ENCODE peak calls at places on chromosomes 13 and 19, in eight cellular contexts. X is NCI-H226; Z is OCI-M1; D is left lung; K is T-helper 17 cell; O is activated CD4-positive, alpha-beta T cell treated with anti-CD3 and anti-CD28 coated beads, Interleukin-2, amount 50 U/mL, for 1 hour; A is stimulated activated CD4-positive, alpha-beta T cell treated with anti-CD3 and anti-CD28 coated beads, Interleukin-4, amount 100 ng/mL, for 24 hours; J is cardiac muscle cell. H is an unnamed sample.

GRCh38 chr13:90239130-90239529 is 1108.4 kb upstream of the MIR17HG start:
- DNase-seq in X (no peak), Z (no peak), D (no peak), K (no peak), O (no peak), A (no peak), J (no peak), H (no peak)

GRCh38 chr13:111217661-111218060 is 102.6 kb downstream of the ARHGEF7 start:
- DNase-seq in X (no peak), Z (no peak), D (no peak), K (no peak), O (no peak), A (no peak), J (no peak), H (no peak)

GRCh38 chr13:29411493-29411892 is 184.0 kb downstream of the SLC7A1 start:
- DNase-seq in X (no peak), Z (peak), D (no peak), K (no peak), O (no peak), A (no peak), J (no peak), H (no peak)

GRCh38 chr13:93368705-93369104 is 142.1 kb downstream of the GPC6 start:
- DNase-seq in X (no peak), Z (no peak), D (no peak), K (no peak), O (no peak), A (no peak), J (no peak), H (no peak)

GRCh38 chr19:18414504-18415176 is 4.6 kb upstream of the SSBP4 start:
- DNase-seq in X (peak), Z (peak), D (peak), K (no peak), O (no peak), A (no peak), J (peak), H (peak)

GRCh38 chr13:97339019-97339988 is 94.7 kb upstream of the RAP2A start:
- DNase-seq in X (no peak), Z (peak), D (no peak), K (no peak), O (no peak), A (no peak), J (peak), H (peak)

GRCh38 chr13:90493667-90494066 is 853.8 kb upstream of the MIR17HG start:
- DNase-seq in X (no peak), Z (peak), D (no peak), K (no peak), O (no peak), A (no peak), J (no peak), H (no peak)

GRCh38 chr19:7871530-7872305 is 2.5 kb downstream of the PRR36 start:
- DNase-seq in X (peak), Z (peak), D (peak), K (peak), O (peak), A (peak), J (peak), H (peak)

GRCh38 chr19:19120308-19121156 is 17.7 kb downstream of the TMEM161A start:
- DNase-seq in X (peak), Z (peak), D (peak), K (no peak), O (no peak), A (no peak), J (peak), H (peak)

GRCh38 chr13:48155850-48156249 is 60.9 kb upstream of the MED4 start:
- DNase-seq in X (peak), Z (peak), D (no peak), K (no peak), O (peak), A (peak), J (no peak), H (no peak)

GRCh38 chr13:113527272-113527958 is 36.9 kb upstream of the DCUN1D2 start:
- DNase-seq in X (no peak), Z (no peak), D (no peak), K (no peak), O (no peak), A (no peak), J (no peak), H (peak)

GRCh38 chr13:25881136-25881926 is 170.5 kb downstream of the SHISA2 start:
- DNase-seq in X (no peak), Z (no peak), D (no peak), K (no peak), O (no peak), A (no peak), J (no peak), H (no peak)

GRCh38 chr13:69579351-69579750 is 528.3 kb upstream of the ATXN8OS start:
- DNase-seq in X (no peak), Z (peak), D (no peak), K (no peak), O (no peak), A (no peak), J (peak), H (no peak)

GRCh38 chr19:35161434-35161743 is 6.9 kb downstream of the FXYD5 start:
- DNase-seq in X (no peak), Z (no peak), D (no peak), K (no peak), O (no peak), A (no peak), J (no peak), H (no peak)

GRCh38 chr19:12992729-12993128 is 2.5 kb upstream of the NFIX start:
- DNase-seq in X (no peak), Z (no peak), D (no peak), K (no peak), O (no peak), A (no peak), J (no peak), H (no peak)

H was measured in cerebellar cortex.